ENCODE peak calls at places on chromosomes 2 and 18, in six cellular contexts. One of them, this sample, is unnamed.
A peak's percentile ranks its signal among the peaks of the same experiment; 100 is the strongest.

GRCh38 chr2:239751719-239752355 is 273.3 kb downstream of the NDUFA10 start:
- DNase-seq in HCT116: no peak
- DNase-seq in ACHN: no peak
- DNase-seq in HCEC 1CT: no peak
- DNase-seq in BJ: no peak
- DNase-seq in Kasumi-1: peak; percentile 33
- DNase-seq in this sample: peak; percentile 53

GRCh38 chr2:131146749-131147148 is 41.6 kb downstream of the PLEKHB2 start:
- DNase-seq in HCT116: no peak
- DNase-seq in ACHN: no peak
- DNase-seq in HCEC 1CT: no peak
- DNase-seq in BJ: no peak
- DNase-seq in Kasumi-1: no peak
- DNase-seq in this sample: no peak

GRCh38 chr2:31219131-31219969 is 2.0 kb upstream of the CAPN14 start:
- DNase-seq in HCT116: no peak
- DNase-seq in ACHN: no peak
- DNase-seq in HCEC 1CT: no peak
- DNase-seq in BJ: no peak
- DNase-seq in Kasumi-1: no peak
- DNase-seq in this sample: peak; percentile 95

GRCh38 chr2:136247204-136247990 is 129.4 kb upstream of the CXCR4 start:
- DNase-seq in HCT116: no peak
- DNase-seq in ACHN: no peak
- DNase-seq in HCEC 1CT: peak; percentile 20
- DNase-seq in BJ: no peak
- DNase-seq in Kasumi-1: no peak
- DNase-seq in this sample: peak; percentile 38

GRCh38 chr2:30235008-30235655 is 3.8 kb downstream of the LBH start:
- DNase-seq in HCT116: no peak
- DNase-seq in ACHN: no peak
- DNase-seq in HCEC 1CT: no peak
- DNase-seq in BJ: no peak
- DNase-seq in Kasumi-1: no peak
- DNase-seq in this sample: peak; percentile 5

GRCh38 chr2:232598293-232598692 is 35.1 kb upstream of the EFHD1 start:
- DNase-seq in HCT116: no peak
- DNase-seq in ACHN: no peak
- DNase-seq in HCEC 1CT: no peak
- DNase-seq in BJ: no peak
- DNase-seq in Kasumi-1: no peak
- DNase-seq in this sample: no peak

GRCh38 chr2:214395040-214395439 is 15.8 kb upstream of the VWC2L start:
- DNase-seq in HCT116: no peak
- DNase-seq in ACHN: no peak
- DNase-seq in HCEC 1CT: peak; percentile 61
- DNase-seq in BJ: no peak
- DNase-seq in Kasumi-1: no peak
- DNase-seq in this sample: no peak

GRCh38 chr2:139909160-139909559 is 1129.0 kb upstream of the NXPH2 start:
- DNase-seq in HCT116: no peak
- DNase-seq in ACHN: no peak
- DNase-seq in HCEC 1CT: no peak
- DNase-seq in BJ: no peak
- DNase-seq in Kasumi-1: no peak
- DNase-seq in this sample: no peak

GRCh38 chr18:23634692-23635091 is 28.0 kb downstream of the ANKRD29 start:
- DNase-seq in HCT116: no peak
- DNase-seq in ACHN: no peak
- DNase-seq in HCEC 1CT: no peak
- DNase-seq in BJ: no peak
- DNase-seq in Kasumi-1: no peak
- DNase-seq in this sample: peak; percentile 86

GRCh38 chr2:120758181-120759048 is 22.7 kb downstream of the GLI2 start:
- DNase-seq in HCT116: no peak
- DNase-seq in ACHN: no peak
- DNase-seq in HCEC 1CT: no peak
- DNase-seq in BJ: no peak
- DNase-seq in Kasumi-1: no peak
- DNase-seq in this sample: no peak

GRCh38 chr2:43269074-43269572 is 42.7 kb upstream of the ZFP36L2 start:
- DNase-seq in HCT116: no peak
- DNase-seq in ACHN: peak; percentile 74
- DNase-seq in HCEC 1CT: peak; percentile 100
- DNase-seq in BJ: peak; percentile 90
- DNase-seq in Kasumi-1: no peak
- DNase-seq in this sample: peak; percentile 75

GRCh38 chr2:220847587-220847986 is 724.5 kb downstream of the EPHA4 start:
- DNase-seq in HCT116: no peak
- DNase-seq in ACHN: peak; percentile 27
- DNase-seq in HCEC 1CT: peak; percentile 78
- DNase-seq in BJ: peak; percentile 90
- DNase-seq in Kasumi-1: no peak
- DNase-seq in this sample: no peak

GRCh38 chr2:113977060-113977659 is 87.3 kb downstream of the ACTR3 start:
- DNase-seq in HCT116: no peak
- DNase-seq in ACHN: no peak
- DNase-seq in HCEC 1CT: no peak
- DNase-seq in BJ: no peak
- DNase-seq in Kasumi-1: no peak
- DNase-seq in this sample: no peak

GRCh38 chr2:66041902-66042657 is 392.8 kb upstream of the MEIS1 start:
- DNase-seq in HCT116: no peak
- DNase-seq in ACHN: no peak
- DNase-seq in HCEC 1CT: no peak
- DNase-seq in BJ: no peak
- DNase-seq in Kasumi-1: no peak
- DNase-seq in this sample: no peak

GRCh38 chr2:240247868-240248820 is 107.7 kb upstream of the OTOS start:
- DNase-seq in HCT116: no peak
- DNase-seq in ACHN: no peak
- DNase-seq in HCEC 1CT: no peak
- DNase-seq in BJ: no peak
- DNase-seq in Kasumi-1: no peak
- DNase-seq in this sample: no peak

GRCh38 chr2:135994281-135994680 is 8.9 kb upstream of the DARS1 start:
- DNase-seq in HCT116: no peak
- DNase-seq in ACHN: no peak
- DNase-seq in HCEC 1CT: no peak
- DNase-seq in BJ: no peak
- DNase-seq in Kasumi-1: no peak
- DNase-seq in this sample: no peak

GRCh38 chr18:24497052-24497754 is 36.8 kb downstream of the HRH4 start:
- DNase-seq in HCT116: no peak
- DNase-seq in ACHN: no peak
- DNase-seq in HCEC 1CT: peak; percentile 51
- DNase-seq in BJ: peak; percentile 63
- DNase-seq in Kasumi-1: no peak
- DNase-seq in this sample: no peak

GRCh38 chr2:200077838-200078237 is 122.5 kb downstream of the MAIP1 start:
- DNase-seq in HCT116: no peak
- DNase-seq in ACHN: no peak
- DNase-seq in HCEC 1CT: peak; percentile 88
- DNase-seq in BJ: no peak
- DNase-seq in Kasumi-1: no peak
- DNase-seq in this sample: no peak

GRCh38 chr18:69127844-69128486 is 272.7 kb upstream of the DOK6 start:
- DNase-seq in HCT116: no peak
- DNase-seq in ACHN: no peak
- DNase-seq in HCEC 1CT: no peak
- DNase-seq in BJ: no peak
- DNase-seq in Kasumi-1: no peak
- DNase-seq in this sample: no peak

GRCh38 chr18:61350578-61350977 is 17.3 kb downstream of the CDH20 start:
- DNase-seq in HCT116: no peak
- DNase-seq in ACHN: no peak
- DNase-seq in HCEC 1CT: no peak
- DNase-seq in BJ: no peak
- DNase-seq in Kasumi-1: no peak
- DNase-seq in this sample: no peak

GRCh38 chr18:75220786-75221355 is 10.3 kb downstream of the TSHZ1 start:
- DNase-seq in HCT116: no peak
- DNase-seq in ACHN: no peak
- DNase-seq in HCEC 1CT: no peak
- DNase-seq in BJ: no peak
- DNase-seq in Kasumi-1: no peak
- DNase-seq in this sample: no peak

GRCh38 chr2:191250400-191250799 is 5.2 kb downstream of the MYO1B start:
- DNase-seq in HCT116: no peak
- DNase-seq in ACHN: no peak
- DNase-seq in HCEC 1CT: peak; percentile 49
- DNase-seq in BJ: no peak
- DNase-seq in Kasumi-1: no peak
- DNase-seq in this sample: no peak

GRCh38 chr2:110655701-110656100 is 22.2 kb downstream of the BUB1 start:
- DNase-seq in HCT116: no peak
- DNase-seq in ACHN: no peak
- DNase-seq in HCEC 1CT: peak; percentile 43
- DNase-seq in BJ: no peak
- DNase-seq in Kasumi-1: no peak
- DNase-seq in this sample: no peak

GRCh38 chr2:219149667-219150066 is 10.9 kb downstream of the NHEJ1 start:
- DNase-seq in HCT116: no peak
- DNase-seq in ACHN: no peak
- DNase-seq in HCEC 1CT: peak; percentile 23
- DNase-seq in BJ: no peak
- DNase-seq in Kasumi-1: no peak
- DNase-seq in this sample: no peak

GRCh38 chr2:235270951-235271350 is 222.9 kb upstream of the AGAP1 start:
- DNase-seq in HCT116: no peak
- DNase-seq in ACHN: no peak
- DNase-seq in HCEC 1CT: no peak
- DNase-seq in BJ: peak; percentile 20
- DNase-seq in Kasumi-1: no peak
- DNase-seq in this sample: peak; percentile 96

GRCh38 chr2:209230560-209230959 is 193.3 kb upstream of the MAP2 start:
- DNase-seq in HCT116: no peak
- DNase-seq in ACHN: no peak
- DNase-seq in HCEC 1CT: no peak
- DNase-seq in BJ: no peak
- DNase-seq in Kasumi-1: no peak
- DNase-seq in this sample: no peak

GRCh38 chr2:11481789-11482472 is 16.0 kb upstream of the E2F6 start:
- DNase-seq in HCT116: no peak
- DNase-seq in ACHN: no peak
- DNase-seq in HCEC 1CT: no peak
- DNase-seq in BJ: no peak
- DNase-seq in Kasumi-1: no peak
- DNase-seq in this sample: no peak

GRCh38 chr2:190607657-190608357 is 41.1 kb upstream of the NAB1 start:
- DNase-seq in HCT116: peak; percentile 91
- DNase-seq in ACHN: no peak
- DNase-seq in HCEC 1CT: peak; percentile 81
- DNase-seq in BJ: no peak
- DNase-seq in Kasumi-1: no peak
- DNase-seq in this sample: no peak

GRCh38 chr18:76686737-76687231 is 135.6 kb upstream of the ZNF236 start:
- DNase-seq in HCT116: peak; percentile 44
- DNase-seq in ACHN: peak; percentile 64
- DNase-seq in HCEC 1CT: peak; percentile 44
- DNase-seq in BJ: no peak
- DNase-seq in Kasumi-1: peak; percentile 80
- DNase-seq in this sample: peak; percentile 71

GRCh38 chr18:28903366-28903765 is 726.4 kb upstream of the CDH2 start:
- DNase-seq in HCT116: no peak
- DNase-seq in ACHN: no peak
- DNase-seq in HCEC 1CT: peak; percentile 33
- DNase-seq in BJ: no peak
- DNase-seq in Kasumi-1: no peak
- DNase-seq in this sample: no peak

GRCh38 chr2:192073878-192074277 is 120.9 kb downstream of the TMEFF2 start:
- DNase-seq in HCT116: no peak
- DNase-seq in ACHN: no peak
- DNase-seq in HCEC 1CT: no peak
- DNase-seq in BJ: no peak
- DNase-seq in Kasumi-1: no peak
- DNase-seq in this sample: no peak

This sample was measured in MV-4-11.